ENCODE peak calls at places on chromosomes 7 and 10, in nine cellular contexts. L is spleen; B is Panc1; M is SK-N-SH; G is A549; K is gastrocnemius medialis; H is HCT116; Z is lower lobe of right lung; W is CD8-positive, alpha-beta T cell. A is an unnamed sample.

GRCh38 chr10:106311590-106311989 is 852.9 kb downstream of the SORCS1 start:
- DNase-seq in H (no peak), G (no peak), B (no peak), Z (no peak), L (no peak), W (no peak), K (no peak), M (no peak), A (no peak)

GRCh38 chr10:130341325-130341724 is 205.1 kb downstream of the GLRX3 start:
- DNase-seq in G (no peak), H (no peak), B (no peak), Z (no peak), W (no peak), K (no peak), L (no peak), M (peak; percentile 74), A (no peak)

GRCh38 chr7:5497158-5498103 is 73.8 kb upstream of the TNRC18 start:
- DNase-seq in L (no peak), H (no peak), W (no peak), M (peak; percentile 90), G (no peak), K (no peak), B (no peak), Z (no peak), A (no peak)

GRCh38 chr7:6142871-6143380 is 111.8 kb downstream of the ANKRD61 start:
- DNase-seq in B (no peak), Z (no peak), L (no peak), W (no peak), G (no peak), H (no peak), K (no peak), M (no peak), A (no peak)

GRCh38 chr7:98946389-98946788 is 68.1 kb downstream of the TRRAP start:
- DNase-seq in B (no peak), M (no peak), G (no peak), H (no peak), W (no peak), K (no peak), Z (no peak), L (no peak), A (no peak)

GRCh38 chr7:116582806-116583444 is 58.1 kb downstream of the CAV1 start:
- DNase-seq in K (peak; percentile 14), G (no peak), W (no peak), H (no peak), L (no peak), M (no peak), B (no peak), Z (no peak), A (no peak)

GRCh38 chr7:94295805-94296204 is 98.9 kb upstream of the COL1A2 start:
- DNase-seq in G (peak; percentile 18), W (no peak), B (no peak), L (no peak), K (no peak), H (no peak), M (peak; percentile 39), Z (no peak), A (no peak)

GRCh38 chr10:76024460-76025123 is 593.2 kb downstream of the LRMDA start:
- DNase-seq in L (no peak), K (no peak), G (no peak), B (no peak), Z (no peak), H (no peak), M (no peak), W (no peak), A (no peak)

GRCh38 chr7:158409816-158410330 is 177.8 kb downstream of the PTPRN2 start:
- DNase-seq in L (peak; percentile 50), G (no peak), W (no peak), K (no peak), Z (no peak), M (no peak), B (no peak), H (no peak), A (no peak)

GRCh38 chr7:114405427-114405826 is 9.2 kb upstream of the FOXP2 start:
- DNase-seq in Z (no peak), B (no peak), K (no peak), L (no peak), W (no peak), M (no peak), G (peak; percentile 7), H (peak; percentile 8), A (no peak)

GRCh38 chr10:73522263-73522662 is 26.4 kb upstream of the PPP3CB start:
- DNase-seq in Z (no peak), W (no peak), B (no peak), M (no peak), K (no peak), L (no peak), G (no peak), H (no peak), A (no peak)

GRCh38 chr10:69057261-69057950 is 30.5 kb upstream of the SRGN start:
- DNase-seq in Z (peak; percentile 81), H (no peak), G (no peak), K (no peak), L (peak; percentile 88), B (no peak), W (no peak), M (no peak), A (no peak)

GRCh38 chr10:69060127-69060798 is 27.6 kb upstream of the SRGN start:
- DNase-seq in M (no peak), L (no peak), Z (no peak), H (no peak), B (no peak), K (no peak), W (no peak), G (no peak), A (no peak)

GRCh38 chr10:69057951-69058297 is 30.0 kb upstream of the SRGN start:
- DNase-seq in M (no peak), K (no peak), H (no peak), W (no peak), G (no peak), L (no peak), B (no peak), Z (no peak), A (no peak)

GRCh38 chr10:69064762-69065328 is 23.1 kb upstream of the SRGN start:
- DNase-seq in H (no peak), Z (no peak), M (no peak), G (no peak), K (no peak), W (no peak), B (no peak), L (no peak), A (no peak)

GRCh38 chr10:69061305-69062161 is 26.4 kb upstream of the SRGN start:
- DNase-seq in M (peak; percentile 21), Z (peak; percentile 65), L (peak; percentile 88), H (no peak), G (peak; percentile 69), W (no peak), K (peak; percentile 39), B (peak; percentile 91), A (peak; percentile 17)
- H3K4me1 ChIP-seq in M (no peaks in the 10 kb centered on the region), Z (peaks cover 76% of the 10 kb centered on the region), L (peaks cover 55% of the 10 kb centered on the region), H (no peaks in the 10 kb centered on the region), G (peaks cover 32% of the 10 kb centered on the region), W (peaks cover 27% of the 10 kb centered on the region), K (peaks cover 9% of the 10 kb centered on the region), B (peaks cover 9% of the 10 kb centered on the region), A (peaks cover 25% of the 10 kb centered on the region)

GRCh38 chr7:50314778-50315177 is 10.3 kb downstream of the IKZF1 start:
- DNase-seq in G (no peak), M (no peak), W (no peak), H (no peak), Z (no peak), B (no peak), L (no peak), K (no peak), A (no peak)

GRCh38 chr7:50315739-50316671 is 11.5 kb downstream of the IKZF1 start:
- DNase-seq in Z (no peak), G (no peak), K (no peak), L (no peak), M (no peak), W (peak; percentile 44), B (no peak), H (no peak), A (peak; percentile 44)

GRCh38 chr7:50315193-50315592 is 10.7 kb downstream of the IKZF1 start:
- DNase-seq in H (no peak), B (no peak), L (no peak), K (no peak), Z (no peak), M (no peak), W (no peak), G (no peak), A (peak; percentile 42)

GRCh38 chr7:50317221-50317678 is 12.7 kb downstream of the IKZF1 start:
- DNase-seq in G (no peak), H (no peak), Z (no peak), L (no peak), K (no peak), M (no peak), B (no peak), W (peak; percentile 80), A (peak; percentile 92)

GRCh38 chr7:50317697-50318640 is 13.5 kb downstream of the IKZF1 start:
- DNase-seq in H (no peak), M (no peak), K (no peak), L (peak; percentile 85), Z (no peak), W (peak; percentile 54), G (no peak), B (no peak), A (peak; percentile 62)
- H3K4me1 ChIP-seq in H (no peaks in the 10 kb centered on the region), M (no peaks in the 10 kb centered on the region), K (no peaks in the 10 kb centered on the region), L (peaks cover 100% of the 10 kb centered on the region), Z (peaks cover 31% of the 10 kb centered on the region), W (peaks cover 98% of the 10 kb centered on the region), G (no peaks in the 10 kb centered on the region), B (no peaks in the 10 kb centered on the region), A (peaks cover 92% of the 10 kb centered on the region)

GRCh38 chr10:5531558-5532230 is 6.9 kb downstream of the CALML3 start:
- DNase-seq in G (no peak), W (no peak), B (no peak), K (no peak), M (no peak), Z (no peak), H (no peak), L (peak; percentile 24), A (no peak)
- H3K4me1 ChIP-seq in G (no peaks in the 10 kb centered on the region), W (no peaks in the 10 kb centered on the region), B (no peaks in the 10 kb centered on the region), K (peaks cover 16% of the 10 kb centered on the region), M (no peaks in the 10 kb centered on the region), Z (peaks cover 8% of the 10 kb centered on the region), H (no peaks in the 10 kb centered on the region), L (no peaks in the 10 kb centered on the region), A (no peaks in the 10 kb centered on the region)

DNA sequence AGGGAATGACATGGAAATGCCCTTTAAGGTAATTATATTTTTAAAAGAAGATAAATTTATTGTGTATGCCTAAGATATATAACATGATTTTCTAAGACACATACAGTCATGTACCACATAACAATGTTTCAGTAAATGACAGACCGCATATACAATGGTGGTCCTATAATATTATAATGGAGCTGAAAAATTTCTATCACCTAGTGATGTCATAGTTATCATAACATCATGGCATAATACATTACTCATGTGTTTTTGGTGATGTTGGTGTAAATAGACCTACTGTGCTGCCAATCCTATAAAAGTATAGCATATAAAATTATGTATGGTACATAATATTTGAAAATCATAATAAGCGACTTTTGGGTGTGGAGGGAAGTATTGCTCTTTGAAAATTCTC is 237.3 kb upstream of the SLC26A5 start:
- DNase-seq in L (no peak), B (no peak), K (no peak), H (no peak), G (no peak), W (no peak), Z (no peak), M (no peak), A (no peak)
- H3K4me1 ChIP-seq in L (no peaks in the 10 kb centered on the region), B (no peaks in the 10 kb centered on the region), K (no peaks in the 10 kb centered on the region), H (no peaks in the 10 kb centered on the region), G (no peaks in the 10 kb centered on the region), W (no peaks in the 10 kb centered on the region), Z (no peaks in the 10 kb centered on the region), M (peaks cover 4% of the 10 kb centered on the region), A (no peaks in the 10 kb centered on the region)